ENCODE peak calls at places on chromosome 11, in seven cellular contexts. K is right atrium auricular region; Z is H1; S is CD4-positive, alpha-beta memory T cell; Y is tibial artery; M is heart right ventricle; N is GM23248. X is an unnamed sample.

GRCh38 chr11:123474994-123475393 is 44.9 kb downstream of the GRAMD1B start:
- DNase-seq in Z (no peak), K (no peak), N (no peak), S (no peak), M (no peak), Y (peak; percentile 28), X (no peak)

GRCh38 chr11:3160252-3161031 is 4.7 kb downstream of the OSBPL5 start:
- DNase-seq in N (peak; percentile 95), Y (peak; percentile 95), K (peak; percentile 95), S (no peak), M (peak; percentile 91), Z (peak; percentile 91), X (no peak)

GRCh38 chr11:19864141-19865120 is 151.8 kb downstream of the NAV2 start:
- DNase-seq in S (no peak), M (no peak), Y (no peak), K (no peak), Z (no peak), N (no peak), X (no peak)

GRCh38 chr11:134332189-134332631 is 422 bp downstream of the GLB1L2 start:
- DNase-seq in Z (peak; percentile 70), Y (no peak), N (no peak), K (no peak), S (peak; percentile 39), M (no peak), X (no peak)

GRCh38 chr11:15918212-15918611 is 438.1 kb downstream of the SOX6 start:
- DNase-seq in N (no peak), Z (no peak), K (no peak), M (no peak), S (no peak), Y (no peak), X (no peak)

GRCh38 chr11:65274734-65275682 is 13.2 kb downstream of the POLA2 start:
- DNase-seq in K (peak; percentile 95), N (peak; percentile 96), Y (peak; percentile 78), M (peak; percentile 92), S (peak; percentile 39), Z (no peak), X (peak; percentile 21)

GRCh38 chr11:18650859-18651557 is 16.9 kb upstream of the SPTY2D1 start:
- DNase-seq in Y (peak; percentile 23), N (peak; percentile 66), K (peak; percentile 62), Z (peak; percentile 66), S (peak; percentile 64), M (no peak), X (peak; percentile 24)

GRCh38 chr11:111910637-111911562 is 670 bp downstream of the CRYAB start:
- DNase-seq in Z (no peak), K (no peak), M (peak; percentile 64), N (peak; percentile 77), Y (no peak), S (no peak), X (no peak)

GRCh38 chr11:18392434-18393321 is 1.7 kb upstream of the LDHA start:
- DNase-seq in M (no peak), K (no peak), Y (no peak), N (peak; percentile 13), S (no peak), Z (no peak), X (no peak)

GRCh38 chr11:100876826-100877545 is 189.9 kb downstream of the ARHGAP42 start:
- DNase-seq in Z (no peak), M (peak; percentile 20), N (peak; percentile 94), S (no peak), K (no peak), Y (no peak), X (no peak)

GRCh38 chr11:24298126-24298525 is 198.7 kb upstream of the LUZP2 start:
- DNase-seq in Z (no peak), N (peak; percentile 15), M (no peak), K (no peak), S (no peak), Y (no peak), X (no peak)

GRCh38 chr11:27558401-27558800 is 51.8 kb upstream of the LIN7C start:
- DNase-seq in M (no peak), Y (no peak), N (peak; percentile 47), S (no peak), Z (no peak), K (no peak), X (no peak)

GRCh38 chr11:123543796-123544195 is 110.6 kb downstream of the SCN3B start:
- DNase-seq in M (no peak), S (no peak), Y (no peak), K (no peak), N (peak; percentile 92), Z (no peak), X (no peak)

GRCh38 chr11:26649884-26650283 is 72.0 kb downstream of the SLC5A12 start:
- DNase-seq in M (peak; percentile 14), S (no peak), Y (peak; percentile 34), K (no peak), N (peak; percentile 73), Z (peak; percentile 67), X (no peak)

GRCh38 chr11:78177216-78177615 is 11.2 kb downstream of the KCTD21 start:
- DNase-seq in S (no peak), N (no peak), M (no peak), Y (no peak), K (no peak), Z (no peak), X (no peak)

GRCh38 chr11:57791321-57792059 is 29.9 kb downstream of the CTNND1 start:
- DNase-seq in N (no peak), Y (no peak), S (no peak), M (no peak), K (no peak), Z (no peak), X (no peak)

GRCh38 chr11:57792870-57793269 is 31.3 kb downstream of the CTNND1 start:
- DNase-seq in K (no peak), S (no peak), N (no peak), M (no peak), Y (no peak), Z (no peak), X (no peak)

GRCh38 chr11:57793711-57794110 is 32.1 kb downstream of the CTNND1 start:
- DNase-seq in K (no peak), M (no peak), S (no peak), N (no peak), Z (no peak), Y (no peak), X (no peak)

GRCh38 chr11:57787920-57788716 is 26.5 kb downstream of the CTNND1 start:
- DNase-seq in K (no peak), M (no peak), Z (no peak), Y (no peak), N (no peak), S (no peak), X (no peak)

DNA sequence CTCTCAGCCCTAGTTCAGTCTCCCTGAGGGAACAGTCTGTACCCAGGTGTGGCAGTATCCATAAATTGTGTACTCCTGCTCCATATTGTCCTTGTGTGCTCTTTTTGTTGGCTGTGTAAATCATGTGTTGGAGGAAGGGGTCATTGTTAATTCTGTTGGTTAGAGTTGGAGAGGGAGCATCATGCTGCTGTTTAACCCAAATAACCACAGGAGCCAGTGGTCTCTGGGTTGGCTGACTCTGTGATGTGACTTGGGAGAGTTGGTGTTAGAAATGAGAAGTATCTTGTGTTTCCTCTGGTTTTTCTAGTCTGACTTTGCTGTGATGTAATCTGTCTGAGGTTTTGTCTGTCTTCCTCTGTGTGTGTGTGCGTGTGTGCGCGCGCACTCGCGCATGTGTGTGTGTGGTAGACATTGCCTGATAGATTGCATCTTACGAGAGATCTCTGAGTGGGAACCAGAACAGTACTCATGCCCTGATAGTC is 30.5 kb downstream of the CTNND1 start:
- DNase-seq in S (peak; percentile 93), K (peak; percentile 77), Y (peak; percentile 85), Z (no peak), M (peak; percentile 49), N (no peak), X (peak; percentile 74)
- H3K4me1 ChIP-seq in S (peaks cover 35% of the 10 kb centered on the region), K (no peaks in the 10 kb centered on the region), Y (peaks cover 23% of the 10 kb centered on the region), Z (peaks cover 9% of the 10 kb centered on the region), M (peaks cover 56% of the 10 kb centered on the region), N (peaks cover 17% of the 10 kb centered on the region), X (peaks cover 37% of the 10 kb centered on the region)

DNA sequence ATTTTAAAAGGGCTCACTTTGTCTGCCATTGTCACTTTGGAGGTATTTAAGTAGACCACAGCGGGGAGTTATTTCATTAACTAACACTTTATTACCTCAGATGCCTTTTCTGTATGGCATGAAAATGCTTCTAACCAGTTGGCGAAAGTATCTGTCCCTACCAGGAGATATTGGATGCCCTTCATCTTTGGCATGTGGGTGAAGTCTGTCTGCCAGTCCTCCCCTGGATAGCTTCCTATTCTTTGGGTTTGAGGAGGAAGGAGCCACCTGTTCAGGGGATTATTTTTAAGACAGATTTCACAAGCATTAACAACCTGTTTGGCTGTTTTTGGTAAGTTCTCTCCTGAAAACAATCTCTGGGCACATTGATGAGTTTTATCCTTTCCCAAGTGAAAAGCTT is 17.1 kb downstream of the MS4A6E start:
- DNase-seq in N (no peak), Y (no peak), M (no peak), S (no peak), K (no peak), Z (no peak), X (no peak)
- H3K27me3 ChIP-seq in N (no peaks in the 10 kb centered on the region), Y (no peaks in the 10 kb centered on the region), M (no peaks in the 10 kb centered on the region), S (no peaks in the 10 kb centered on the region), K (no peaks in the 10 kb centered on the region), Z (no peaks in the 10 kb centered on the region), X (peaks cover 3% of the 10 kb centered on the region)

DNA sequence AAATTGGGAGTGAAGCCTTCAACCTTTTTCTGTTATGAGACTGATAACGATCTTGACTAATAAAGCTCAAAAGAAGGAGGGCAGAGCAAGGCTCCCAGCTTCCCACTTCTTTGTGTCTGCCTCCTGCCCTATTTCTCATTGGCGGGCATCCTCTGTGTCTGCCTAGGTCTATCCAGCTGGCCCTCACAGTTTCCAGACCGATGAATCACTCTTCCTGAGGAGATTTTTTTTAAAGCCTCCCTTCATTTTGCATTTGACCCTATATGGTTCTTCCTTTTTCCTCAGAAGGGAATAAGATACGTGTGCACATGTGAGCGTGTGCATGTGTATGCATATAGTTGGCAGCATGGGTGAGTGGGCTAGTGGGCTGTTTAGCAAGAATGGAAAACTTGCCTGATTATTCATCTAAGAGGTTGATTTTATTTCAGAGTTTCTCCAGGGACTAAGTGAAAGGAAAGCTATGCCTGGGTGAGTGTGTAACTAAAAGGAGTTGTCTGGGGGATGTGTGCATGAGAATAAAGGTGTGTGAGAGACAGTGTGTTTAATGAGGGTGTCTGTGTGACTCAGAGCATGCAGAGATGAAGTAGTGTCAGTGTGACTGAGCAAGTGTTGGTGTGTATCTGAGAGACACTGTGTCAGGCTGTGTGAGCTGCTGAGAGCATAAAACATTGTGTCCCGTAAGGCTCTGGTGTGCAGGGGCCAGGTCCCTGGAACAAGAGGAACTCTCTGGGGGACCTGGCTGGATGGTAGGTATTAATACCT is 12.2 kb downstream of the PHLDB1 start:
- DNase-seq in Y (peak; percentile 89), N (peak; percentile 99), K (peak; percentile 85), S (no peak), M (peak; percentile 77), Z (no peak), X (no peak)
- H3K4me3 ChIP-seq in Y (no peak overlapping the region), N (peak overlapping the region; percentile 47), K (no peak overlapping the region), S (no peak overlapping the region), M (no peak overlapping the region), Z (no peak overlapping the region), X (no peak overlapping the region)

GRCh38 chr11:57667715-57668466 is at the start of gene ZDHHC5:
- DNase-seq in S (peak; percentile 100), K (peak; percentile 100), Z (peak; percentile 97), N (peak; percentile 100), Y (peak; percentile 99), M (peak; percentile 99), X (peak; percentile 99)
- H3K4me1 ChIP-seq in S (peaks cover 46% of the 10 kb centered on the region), K (no peaks in the 10 kb centered on the region), Z (no peaks in the 10 kb centered on the region), N (peaks cover 18% of the 10 kb centered on the region), Y (peaks cover 11% of the 10 kb centered on the region), M (peaks cover 18% of the 10 kb centered on the region), X (peaks cover 36% of the 10 kb centered on the region)

DNA sequence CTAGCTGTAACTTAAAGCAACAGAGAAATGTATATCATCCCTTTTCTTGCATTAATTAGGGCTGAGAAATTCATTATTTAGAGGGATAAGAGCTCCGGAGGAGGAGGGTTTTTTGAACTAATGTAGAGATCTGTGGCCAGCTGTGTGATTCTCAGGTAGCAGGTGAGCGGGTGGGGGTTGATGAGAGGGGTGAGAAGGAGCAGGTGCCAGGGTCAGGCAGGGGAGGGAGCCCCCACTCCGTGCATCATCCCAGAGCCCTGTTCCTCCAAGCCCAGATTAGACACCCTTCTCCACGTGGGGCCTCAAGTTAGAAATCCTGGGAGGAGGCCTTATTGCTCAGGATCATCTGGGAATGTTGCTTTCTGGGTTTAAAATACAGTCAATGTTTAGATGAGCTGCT is 24.9 kb downstream of the ZBTB16 start:
- DNase-seq in Z (no peak), N (no peak), K (no peak), S (no peak), M (no peak), Y (no peak), X (no peak)
- H3K27me3 ChIP-seq in Z (peaks cover 10% of the 10 kb centered on the region), N (no peaks in the 10 kb centered on the region), K (no peaks in the 10 kb centered on the region), S (no peaks in the 10 kb centered on the region), M (no peaks in the 10 kb centered on the region), Y (no peaks in the 10 kb centered on the region), X (no peaks in the 10 kb centered on the region)

X was measured in CD8-positive, alpha-beta memory T cell.